ENCODE peak calls at places on chromosomes 7 and 10, in eight cellular contexts. N is mammary epithelial cell; Y is astrocyte of the spinal cord; M is NB4; R is H9; C is nucleus accumbens; W is CD4-positive, CD25-positive, alpha-beta regulatory T cell; F is progenitor cell of endocrine pancreas. L is an unnamed sample.

GRCh38 chr10:71088054-71088453 is 124.3 kb upstream of the UNC5B start:
- DNase-seq in N (no peak), Y (peak; percentile 13), M (no peak), R (no peak), C (no peak), W (no peak), F (no peak), L (no peak)

GRCh38 chr10:71975891-71976725 is 11.9 kb downstream of the CHST3 start:
- DNase-seq in N (peak; percentile 89), Y (peak; percentile 79), M (peak; percentile 31), R (no peak), C (no peak), W (no peak), F (no peak), L (no peak)

GRCh38 chr7:129951076-129952011 is 1.4 kb downstream of the UBE2H start:
- DNase-seq in N (peak; percentile 33), Y (peak; percentile 26), M (peak; percentile 47), R (peak; percentile 32), C (peak; percentile 41), W (peak; percentile 10), F (no peak), L (peak; percentile 13)

GRCh38 chr10:43926371-43926770 is 277.7 kb upstream of the ZNF32 start:
- DNase-seq in N (no peak), Y (no peak), M (no peak), R (no peak), C (no peak), W (no peak), F (no peak), L (no peak)

GRCh38 chr7:37081436-37081835 is 357.1 kb upstream of the AOAH start:
- DNase-seq in N (peak; percentile 23), Y (no peak), M (peak; percentile 14), R (no peak), C (no peak), W (no peak), F (no peak), L (peak; percentile 13)

GRCh38 chr7:22582860-22583640 is 83.1 kb upstream of the STEAP1B start:
- DNase-seq in N (peak; percentile 79), Y (peak; percentile 85), M (no peak), R (peak; percentile 78), C (no peak), W (no peak), F (no peak), L (no peak)

GRCh38 chr7:130154501-130155317 is 50.5 kb downstream of the TMEM209 start:
- DNase-seq in N (no peak), Y (no peak), M (no peak), R (peak; percentile 76), C (no peak), W (no peak), F (no peak), L (no peak)

GRCh38 chr7:81260152-81260551 is 341.3 kb upstream of the SEMA3C start:
- DNase-seq in N (no peak), Y (no peak), M (no peak), R (no peak), C (no peak), W (no peak), F (no peak), L (no peak)

GRCh38 chr7:130838738-130839137 is 104.7 kb upstream of the KLF14 start:
- DNase-seq in N (peak; percentile 95), Y (peak; percentile 93), M (no peak), R (no peak), C (no peak), W (no peak), F (no peak), L (no peak)

GRCh38 chr7:157472311-157473050 is 135.7 kb downstream of the DNAJB6 start:
- DNase-seq in N (no peak), Y (no peak), M (peak; percentile 57), R (no peak), C (no peak), W (no peak), F (no peak), L (no peak)

GRCh38 chr7:4707980-4708411 is 25.9 kb downstream of the FOXK1 start:
- DNase-seq in N (no peak), Y (no peak), M (no peak), R (peak; percentile 92), C (no peak), W (no peak), F (no peak), L (no peak)

GRCh38 chr10:50876409-50876808 is 9.0 kb downstream of the A1CF start:
- DNase-seq in N (no peak), Y (no peak), M (no peak), R (no peak), C (no peak), W (no peak), F (no peak), L (no peak)

GRCh38 chr10:133257489-133258065 is 19.1 kb downstream of the ADAM8 start:
- DNase-seq in N (peak; percentile 58), Y (peak; percentile 26), M (peak; percentile 88), R (peak; percentile 79), C (no peak), W (no peak), F (no peak), L (no peak)

GRCh38 chr7:48938539-48938938 is 14.2 kb downstream of the CDC14C start:
- DNase-seq in N (peak; percentile 48), Y (peak; percentile 88), M (no peak), R (no peak), C (no peak), W (no peak), F (no peak), L (no peak)

GRCh38 chr7:156935250-156935649 is 14.3 kb upstream of the NOM1 start:
- DNase-seq in N (peak; percentile 59), Y (no peak), M (no peak), R (no peak), C (no peak), W (no peak), F (no peak), L (no peak)

GRCh38 chr7:47039089-47039648 is 542.7 kb downstream of the TNS3 start:
- DNase-seq in N (no peak), Y (peak; percentile 13), M (no peak), R (no peak), C (no peak), W (no peak), F (no peak), L (no peak)

GRCh38 chr7:6579446-6579845 is 2.2 kb downstream of the ZDHHC4 start:
- DNase-seq in N (no peak), Y (no peak), M (peak; percentile 84), R (peak; percentile 43), C (no peak), W (no peak), F (no peak), L (no peak)

GRCh38 chr10:50992972-50993766 is 81.1 kb upstream of the PRKG1 start:
- DNase-seq in N (no peak), Y (no peak), M (no peak), R (peak; percentile 38), C (no peak), W (no peak), F (no peak), L (no peak)

GRCh38 chr7:128405345-128406146 is 4.2 kb downstream of the IMPDH1 start:
- DNase-seq in N (peak; percentile 30), Y (no peak), M (peak; percentile 84), R (peak; percentile 51), C (no peak), W (peak; percentile 60), F (peak; percentile 39), L (peak; percentile 59)

GRCh38 chr7:94301024-94301588 is 93.6 kb upstream of the COL1A2 start:
- DNase-seq in N (peak; percentile 88), Y (peak; percentile 99), M (peak; percentile 16), R (peak; percentile 86), C (no peak), W (no peak), F (peak; percentile 18), L (no peak)

GRCh38 chr7:135001390-135002165 is 15.3 kb downstream of the AGBL3 start:
- DNase-seq in N (no peak), Y (no peak), M (peak; percentile 21), R (no peak), C (no peak), W (no peak), F (no peak), L (no peak)